ENCODE peak calls at places on chromosomes 11 and 22, in eight cellular contexts. L is progenitor cell of endocrine pancreas, A is lower leg skin, W is kidney, T is memory B cell, V is NCI-H1694 treated with DMSO at 0.1 percent for 48 hours, R is neural crest cell, X is NCI-H1092 treated with DMSO at 0.1 percent for 48 hours. N is an unnamed sample.
A peak's percentile ranks its signal among the peaks of the same experiment; 100 is the strongest.

GRCh38 chr11:1548221-1549070 is 23.6 kb downstream of the DUSP8 start:
- DNase-seq in L (no peak), R (no peak), W (peak; percentile 94), X (no peak), V (no peak), A (no peak), T (no peak), N (no peak)

GRCh38 chr11:116853461-116854073 is 16.1 kb upstream of the APOA1 start:
- DNase-seq in W (no peak), V (no peak), T (no peak), R (no peak), A (no peak), L (no peak), X (no peak), N (peak; percentile 74)

GRCh38 chr11:66080055-66080817 is 10.2 kb downstream of the PACS1 start:
- DNase-seq in X (no peak), V (no peak), L (no peak), W (no peak), A (peak; percentile 87), R (no peak), T (no peak), N (no peak)

GRCh38 chr11:1292018-1292643 is 17.3 kb downstream of the TOLLIP start:
- DNase-seq in V (peak; percentile 34), A (no peak), T (no peak), R (no peak), X (no peak), W (peak; percentile 22), L (no peak), N (no peak)

GRCh38 chr11:131914299-131914902 is 544.0 kb downstream of the NTM start:
- DNase-seq in X (peak; percentile 28), W (no peak), V (no peak), R (no peak), A (no peak), T (no peak), L (no peak), N (no peak)

GRCh38 chr11:106986673-106987072 is 31.6 kb downstream of the GUCY1A2 start:
- DNase-seq in W (no peak), X (no peak), V (no peak), L (no peak), R (no peak), A (no peak), T (no peak), N (no peak)

GRCh38 chr11:34165786-34166557 is 60.5 kb downstream of the NAT10 start:
- DNase-seq in L (no peak), R (no peak), X (no peak), W (peak; percentile 44), T (no peak), V (no peak), A (no peak), N (no peak)

GRCh38 chr11:15826826-15827225 is 529.5 kb downstream of the SOX6 start:
- DNase-seq in X (peak; percentile 46), W (no peak), T (no peak), L (peak; percentile 70), R (peak; percentile 85), V (peak; percentile 5), A (no peak), N (no peak)

GRCh38 chr11:114296190-114296978 is at the start of gene NNMT:
- DNase-seq in R (no peak), V (no peak), L (no peak), X (no peak), T (no peak), W (peak; percentile 94), A (peak; percentile 94), N (peak; percentile 92)

GRCh38 chr22:28021116-28021997 is 102.3 kb upstream of the PITPNB start:
- DNase-seq in R (no peak), A (peak; percentile 81), X (no peak), T (no peak), L (no peak), W (peak; percentile 37), V (no peak), N (no peak)

GRCh38 chr11:15128621-15129020 is 13.9 kb downstream of the INSC start:
- DNase-seq in X (no peak), W (no peak), T (no peak), A (no peak), R (no peak), V (no peak), L (no peak), N (no peak)

GRCh38 chr11:31768744-31769143 is 42.4 kb downstream of the PAX6 start:
- DNase-seq in V (no peak), R (no peak), X (peak; percentile 5), T (no peak), L (no peak), A (no peak), W (no peak), N (no peak)

GRCh38 chr22:32574957-32575893 is 100.6 kb downstream of the FBXO7 start:
- DNase-seq in R (no peak), L (no peak), T (no peak), V (no peak), W (no peak), X (peak; percentile 24), A (peak; percentile 76), N (no peak)

GRCh38 chr22:28920757-28921584 is 37.6 kb downstream of the ZNRF3 start:
- DNase-seq in L (no peak), A (peak; percentile 76), V (no peak), W (no peak), X (no peak), T (no peak), R (no peak), N (no peak)

GRCh38 chr11:46681814-46682213 is 18.6 kb downstream of the ARHGAP1 start:
- DNase-seq in L (no peak), A (no peak), V (no peak), W (peak; percentile 49), T (no peak), X (no peak), R (no peak), N (no peak)

GRCh38 chr11:67508486-67509121 is 642 bp upstream of the CDK2AP2 start:
- DNase-seq in X (peak; percentile 99), A (peak; percentile 99), T (peak; percentile 99), V (peak; percentile 76), L (peak; percentile 97), R (peak; percentile 98), W (peak; percentile 99), N (peak; percentile 88)

GRCh38 chr11:2380807-2381350 is 3.8 kb downstream of the CD81 start:
- DNase-seq in X (no peak), A (peak; percentile 95), W (peak; percentile 95), L (no peak), V (no peak), R (no peak), T (peak; percentile 33), N (no peak)

GRCh38 chr11:109422755-109423113 is 744 bp downstream of the C11orf87 start:
- DNase-seq in V (no peak), A (no peak), X (peak; percentile 48), W (peak; percentile 42), T (no peak), R (no peak), L (no peak), N (no peak)

GRCh38 chr22:40345801-40346177 is 511 bp upstream of the ADSL start:
- DNase-seq in L (no peak), W (peak; percentile 79), X (peak; percentile 64), T (no peak), V (no peak), R (no peak), A (no peak), N (no peak)

GRCh38 chr11:126127898-126128297 is 65.2 kb upstream of the CDON start:
- DNase-seq in X (no peak), A (no peak), W (peak; percentile 21), V (no peak), T (no peak), L (no peak), R (no peak), N (no peak)

GRCh38 chr11:68136866-68137265 is 15.7 kb upstream of the CHKA start:
- DNase-seq in V (no peak), R (no peak), W (no peak), A (no peak), X (no peak), L (no peak), T (no peak), N (no peak)

GRCh38 chr22:32375678-32376450 is 18.2 kb downstream of the RFPL3 start:
- DNase-seq in L (no peak), X (no peak), T (peak; percentile 3), A (no peak), W (no peak), V (no peak), R (no peak), N (no peak)

GRCh38 chr11:16153951-16154350 is 202.4 kb downstream of the SOX6 start:
- DNase-seq in L (no peak), T (no peak), V (no peak), X (no peak), R (no peak), W (no peak), A (no peak), N (no peak)

GRCh38 chr22:41285441-41285819 is 557 bp downstream of the RANGAP1 start:
- DNase-seq in X (peak; percentile 49), T (peak; percentile 28), W (peak; percentile 79), A (peak; percentile 91), V (peak; percentile 17), L (peak; percentile 36), R (no peak), N (peak; percentile 51)

GRCh38 chr11:86067230-86068137 is 1.4 kb downstream of the PICALM start:
- DNase-seq in A (no peak), X (no peak), T (peak; percentile 16), R (no peak), L (no peak), V (no peak), W (no peak), N (no peak)

GRCh38 chr11:27395556-27396258 is 32.7 kb upstream of the CCDC34 start:
- DNase-seq in V (no peak), L (no peak), R (no peak), W (no peak), A (no peak), X (peak; percentile 43), T (no peak), N (peak; percentile 41)

GRCh38 chr11:17414317-17414737 is 25.9 kb upstream of the KCNJ11 start:
- DNase-seq in X (peak; percentile 98), T (no peak), L (no peak), V (no peak), W (no peak), R (no peak), A (no peak), N (no peak)

GRCh38 chr11:75786101-75786736 is 17.6 kb downstream of the DGAT2 start:
- DNase-seq in R (no peak), L (peak; percentile 38), X (no peak), T (no peak), V (no peak), W (peak; percentile 82), A (no peak), N (no peak)

GRCh38 chr22:32338757-32339156 is 18.9 kb upstream of the RFPL3 start:
- DNase-seq in W (no peak), X (no peak), T (no peak), A (no peak), R (no peak), V (no peak), L (no peak), N (no peak)

GRCh38 chr11:94669032-94669431 is 99.1 kb upstream of the AMOTL1 start:
- DNase-seq in T (no peak), W (no peak), V (no peak), L (no peak), X (no peak), R (no peak), A (no peak), N (no peak)

GRCh38 chr11:110479445-110480101 is 49.8 kb downstream of the FDX1 start:
- DNase-seq in X (peak; percentile 25), A (no peak), T (no peak), V (no peak), L (no peak), R (no peak), W (no peak), N (peak; percentile 37)

GRCh38 chr11:68398870-68399865 is 61.4 kb upstream of the PPP6R3 start:
- DNase-seq in X (no peak), L (no peak), R (no peak), W (no peak), V (peak; percentile 48), A (no peak), T (no peak), N (no peak)

GRCh38 chr22:18057568-18058209 is 20.1 kb upstream of the PEX26 start:
- DNase-seq in X (no peak), A (peak; percentile 94), R (no peak), L (no peak), T (peak; percentile 64), W (no peak), V (no peak), N (peak; percentile 95)

GRCh38 chr11:77324508-77324907 is 23.0 kb upstream of the GDPD4 start:
- DNase-seq in X (no peak), R (no peak), V (no peak), L (no peak), W (no peak), A (no peak), T (no peak), N (peak; percentile 21)